ENCODE peak calls at places on chromosomes 16 and 17, in nine cellular contexts. H is AG04450, A is uterus, U is choroid plexus epithelial cell, K is heart right ventricle, G is HCT116, L is nephron progenitor cell, T is astrocyte of the cerebellum, W is natural killer cell. Z is an unnamed sample.
A peak's percentile ranks its signal among the peaks of the same experiment; 100 is the strongest.

GRCh38 chr17:15232517-15232915 is 32.6 kb downstream of the PMP22 start:
- DNase-seq in H (no peak), A (no peak), U (no peak), K (peak; percentile 60), G (no peak), L (no peak), T (no peak), W (no peak), Z (no peak)

GRCh38 chr17:43309505-43310329 is 75.9 kb upstream of the RNU2-1 start:
- DNase-seq in H (no peak), A (no peak), U (no peak), K (no peak), G (no peak), L (no peak), T (no peak), W (no peak), Z (peak; percentile 5)

GRCh38 chr16:4386951-4387565 is 15.4 kb downstream of the VASN start:
- DNase-seq in H (no peak), A (no peak), U (peak; percentile 58), K (no peak), G (no peak), L (no peak), T (no peak), W (no peak), Z (no peak)

GRCh38 chr17:80737106-80738019 is 192.7 kb downstream of the RPTOR start:
- DNase-seq in H (no peak), A (no peak), U (no peak), K (no peak), G (no peak), L (no peak), T (no peak), W (no peak), Z (no peak)

GRCh38 chr16:84378099-84378498 is 9.8 kb downstream of the ATP2C2 start:
- DNase-seq in H (no peak), A (no peak), U (no peak), K (no peak), G (no peak), L (no peak), T (no peak), W (no peak), Z (no peak)

GRCh38 chr17:57603978-57604377 is 141.1 kb downstream of the CCDC182 start:
- DNase-seq in H (no peak), A (no peak), U (no peak), K (no peak), G (no peak), L (no peak), T (no peak), W (peak; percentile 35), Z (no peak)

GRCh38 chr17:8016632-8017424 is 14.4 kb downstream of the GUCY2D start:
- DNase-seq in H (no peak), A (no peak), U (peak; percentile 49), K (no peak), G (no peak), L (peak; percentile 70), T (no peak), W (no peak), Z (peak; percentile 82)

GRCh38 chr17:7258731-7259554 is 3.3 kb downstream of the CLDN7 start:
- DNase-seq in H (no peak), A (no peak), U (peak; percentile 29), K (no peak), G (peak; percentile 62), L (no peak), T (no peak), W (no peak), Z (no peak)

GRCh38 chr17:258045-258734 is 76.7 kb upstream of the DOC2B start:
- DNase-seq in H (no peak), A (peak; percentile 9), U (no peak), K (no peak), G (no peak), L (no peak), T (no peak), W (no peak), Z (no peak)

GRCh38 chr17:57902117-57902799 is 52.4 kb upstream of the MRPS23 start:
- DNase-seq in H (no peak), A (no peak), U (no peak), K (no peak), G (no peak), L (no peak), T (no peak), W (no peak), Z (no peak)

GRCh38 chr17:41666336-41666680 is 22.4 kb upstream of the EIF1 start:
- DNase-seq in H (peak; percentile 24), A (no peak), U (peak; percentile 80), K (no peak), G (no peak), L (no peak), T (no peak), W (peak; percentile 62), Z (no peak)

GRCh38 chr17:58536541-58536940 is 22.1 kb upstream of the MTMR4 start:
- DNase-seq in H (no peak), A (no peak), U (no peak), K (no peak), G (no peak), L (no peak), T (no peak), W (no peak), Z (no peak)

GRCh38 chr17:64262422-64263260 is at the start of gene TEX2:
- DNase-seq in H (no peak), A (peak; percentile 36), U (peak; percentile 26), K (peak; percentile 47), G (no peak), L (peak; percentile 56), T (no peak), W (peak; percentile 52), Z (peak; percentile 89)

GRCh38 chr16:55501549-55502322 is 7.1 kb upstream of the LPCAT2 start:
- DNase-seq in H (no peak), A (peak; percentile 18), U (no peak), K (no peak), G (no peak), L (no peak), T (no peak), W (no peak), Z (no peak)

GRCh38 chr16:9102379-9102778 is 10.9 kb downstream of the HAPSTR1 start:
- DNase-seq in H (peak; percentile 81), A (no peak), U (peak; percentile 90), K (no peak), G (no peak), L (no peak), T (peak; percentile 55), W (no peak), Z (no peak)

GRCh38 chr16:67936124-67936875 is at the start of gene PSMB10:
- DNase-seq in H (no peak), A (peak; percentile 56), U (peak; percentile 83), K (peak; percentile 45), G (no peak), L (peak; percentile 47), T (peak; percentile 45), W (peak; percentile 68), Z (peak; percentile 84)
- TF ChIP-seq CTCF in H (no peak), A (no peak), U (peak; percentile 5), K (no peak), G (no peak), L (no peak), T (no peak), W (no peak), Z (no peak)

GRCh38 chr17:39704821-39705551 is 5.1 kb downstream of the ERBB2 start:
- DNase-seq in H (no peak), A (no peak), U (peak; percentile 50), K (no peak), G (no peak), L (no peak), T (no peak), W (no peak), Z (peak; percentile 46)
- TF ChIP-seq CTCF in H (peak; percentile 56), A (peak; percentile 27), U (peak; percentile 53), K (no peak), G (peak; percentile 35), L (no peak), T (peak; percentile 21), W (no peak), Z (peak; percentile 17)

DNA sequence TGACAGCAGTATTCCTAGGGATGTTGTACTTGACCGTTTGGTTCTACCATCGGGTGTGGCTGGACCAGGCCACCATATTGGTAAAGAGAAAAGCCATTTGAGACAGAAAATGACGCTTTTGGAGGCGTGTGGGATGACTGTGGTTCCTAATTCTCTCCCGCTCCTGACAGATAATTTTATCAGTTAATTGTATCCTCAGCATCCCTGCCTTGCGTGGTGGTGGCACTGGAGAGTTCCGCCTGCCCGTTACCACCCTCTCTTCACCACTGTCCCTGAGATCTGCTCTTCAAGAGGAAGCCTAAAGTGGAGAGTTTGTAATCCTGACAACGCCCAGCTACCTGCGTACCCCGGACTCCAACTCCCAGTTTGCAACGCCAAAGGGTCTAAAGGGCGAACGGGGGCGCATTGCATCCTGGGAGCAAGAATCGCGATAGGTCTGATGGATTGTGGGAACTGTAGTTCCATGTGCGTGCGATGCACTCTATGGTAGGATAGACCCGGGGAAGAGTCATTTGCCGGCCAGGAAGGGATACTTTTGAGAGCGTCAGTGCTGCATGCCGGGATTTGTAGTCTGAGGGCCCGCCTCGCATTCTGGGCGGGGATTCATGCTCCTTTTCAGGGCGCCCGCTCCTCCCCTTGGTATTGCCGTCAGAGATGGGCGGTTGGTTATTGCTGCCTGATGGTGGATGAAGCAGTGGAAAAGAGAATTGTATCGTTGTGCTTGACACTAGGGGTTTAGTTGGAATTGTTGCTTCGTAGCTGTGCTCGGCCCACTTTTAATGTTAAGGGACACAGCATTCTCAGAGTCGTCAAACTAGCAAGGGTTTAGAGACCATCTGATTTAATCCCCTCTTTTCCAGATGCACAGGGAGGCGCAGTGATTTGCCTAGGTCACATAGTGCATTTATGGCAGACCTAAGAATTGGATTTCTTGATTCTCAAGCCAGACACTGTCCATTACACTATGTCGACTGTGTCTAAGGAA is 965 bp upstream of the PHF12 start:
- DNase-seq in H (peak; percentile 99), A (peak; percentile 97), U (peak; percentile 100), K (peak; percentile 98), G (peak; percentile 99), L (peak; percentile 91), T (peak; percentile 99), W (peak; percentile 87), Z (peak; percentile 98)
- TF ChIP-seq CTCF in H (no peak), A (peak; percentile 4), U (no peak), K (no peak), G (no peak), L (no peak), T (no peak), W (no peak), Z (no peak)

GRCh38 chr17:75261336-75262111 is at the start of the genes GGA3 and MRPS7:
- DNase-seq in H (peak; percentile 76), A (peak; percentile 95), U (peak; percentile 95), K (peak; percentile 97), G (peak; percentile 89), L (peak; percentile 96), T (peak; percentile 77), W (peak; percentile 95), Z (peak; percentile 98)

GRCh38 chr17:75262112-75262606 is 480 bp downstream of the MRPS7 start:
- DNase-seq in H (no peak), A (no peak), U (no peak), K (no peak), G (no peak), L (no peak), T (no peak), W (no peak), Z (no peak)

GRCh38 chr17:75265614-75266314 is 4.1 kb downstream of the MRPS7 start:
- DNase-seq in H (no peak), A (no peak), U (no peak), K (no peak), G (no peak), L (no peak), T (no peak), W (no peak), Z (no peak)

GRCh38 chr17:75260679-75261335 is 599 bp downstream of the GGA3 start:
- DNase-seq in H (no peak), A (no peak), U (peak; percentile 35), K (no peak), G (no peak), L (no peak), T (no peak), W (no peak), Z (no peak)

GRCh38 chr17:75263051-75263450 is 1.4 kb downstream of the MRPS7 start:
- DNase-seq in H (no peak), A (no peak), U (no peak), K (no peak), G (no peak), L (no peak), T (no peak), W (no peak), Z (no peak)
- TF ChIP-seq CTCF in H (no peak), A (no peak), U (peak; percentile 5), K (no peak), G (peak; percentile 20), L (no peak), T (peak; percentile 6), W (no peak), Z (no peak)

Z was measured in left lung.